ENCODE peak calls at places on chromosome 19, in five cellular contexts. H is esophagus muscularis mucosa; N is BE2C; Z is skeletal muscle cell; F is effector memory CD8-positive, alpha-beta T cell. V is an unnamed sample.

GRCh38 chr19:11337080-11337479 is 2.4 kb downstream of the RAB3D start:
- DNase-seq in F (no peak), H (no peak), N (no peak), Z (no peak), V (no peak)

GRCh38 chr19:33395561-33396550 is 22.3 kb downstream of the CEBPG start:
- DNase-seq in F (no peak), H (no peak), N (peak; percentile 7), Z (no peak), V (peak; percentile 51)

GRCh38 chr19:5942991-5943390 is 28.9 kb downstream of the CAPS start:
- DNase-seq in F (no peak), H (no peak), N (no peak), Z (no peak), V (no peak)

GRCh38 chr19:49676136-49676689 is 858 bp upstream of the PRMT1 start:
- DNase-seq in F (no peak), N (peak; percentile 84), H (no peak), Z (peak; percentile 74), V (no peak)

GRCh38 chr19:32720216-32720935 is 809 bp downstream of the TDRD12 start:
- DNase-seq in N (no peak), Z (no peak), H (no peak), F (no peak), V (no peak)

GRCh38 chr19:42199440-42200115 is 17.9 kb downstream of the DEDD2 start:
- DNase-seq in N (no peak), H (no peak), F (peak; percentile 42), Z (no peak), V (no peak)

GRCh38 chr19:15432629-15433518 is 14.1 kb upstream of the AKAP8L start:
- DNase-seq in H (no peak), N (peak; percentile 96), F (peak; percentile 93), Z (peak; percentile 62), V (peak; percentile 92)

GRCh38 chr19:50975766-50976165 is 6.4 kb upstream of the KLK6 start:
- DNase-seq in N (no peak), Z (no peak), F (no peak), H (no peak), V (no peak)